ENCODE peak calls at places on chromosome 21, in six cellular contexts. K is stimulated activated naive CD4-positive, alpha-beta T cell; X is BE2C; D is NAMALWA; O is retina; S is germinal center. F is an unnamed sample.

GRCh38 chr21:38669186-38669585 is 136.5 kb upstream of the ETS2 start:
- DNase-seq in K (no peak), X (no peak), D (peak; percentile 50), O (no peak), S (no peak), F (peak; percentile 42)

GRCh38 chr21:45357436-45358260 is 47.3 kb upstream of the COL18A1 start:
- DNase-seq in K (no peak), X (no peak), D (no peak), O (no peak), S (no peak), F (no peak)

GRCh38 chr21:45962531-45963224 is 18.9 kb upstream of the COL6A1 start:
- DNase-seq in K (no peak), X (no peak), D (no peak), O (no peak), S (no peak), F (no peak)

GRCh38 chr21:36881223-36881622 is 85.2 kb downstream of the HLCS start:
- DNase-seq in K (no peak), X (no peak), D (no peak), O (no peak), S (no peak), F (no peak)

GRCh38 chr21:34511154-34511553 is 856 bp downstream of the KCNE1 start:
- DNase-seq in K (no peak), X (no peak), D (no peak), O (no peak), S (no peak), F (no peak)

GRCh38 chr21:20253261-20253660 is 744.9 kb upstream of the NCAM2 start:
- DNase-seq in K (no peak), X (no peak), D (no peak), O (no peak), S (no peak), F (no peak)

GRCh38 chr21:20618878-20619277 is 379.3 kb upstream of the NCAM2 start:
- DNase-seq in K (no peak), X (no peak), D (no peak), O (no peak), S (no peak), F (no peak)

GRCh38 chr21:43611598-43612369 is 47.5 kb downstream of the HSF2BP start:
- DNase-seq in K (no peak), X (peak; percentile 78), D (peak; percentile 74), O (peak; percentile 58), S (peak; percentile 37), F (peak; percentile 73)

GRCh38 chr21:44846485-44847260 is 26.8 kb downstream of the PTTG1IP start:
- DNase-seq in K (peak; percentile 57), X (no peak), D (no peak), O (peak; percentile 55), S (peak; percentile 27), F (peak; percentile 48)

GRCh38 chr21:29075706-29076447 is 2.4 kb upstream of the CCT8 start:
- DNase-seq in K (no peak), X (no peak), D (no peak), O (no peak), S (no peak), F (no peak)

GRCh38 chr21:36700295-36700960 is 1.5 kb downstream of the SIM2 start:
- DNase-seq in K (no peak), X (no peak), D (no peak), O (no peak), S (no peak), F (no peak)

GRCh38 chr21:17523007-17523451 is 10.2 kb downstream of the CXADR start:
- DNase-seq in K (no peak), X (no peak), D (no peak), O (no peak), S (no peak), F (no peak)

GRCh38 chr21:30541764-30542163 is at the start of gene KRTAP19-6:
- DNase-seq in K (no peak), X (no peak), D (no peak), O (no peak), S (no peak), F (no peak)

GRCh38 chr21:44564886-44565598 is 6.4 kb upstream of the KRTAP10-3 start:
- DNase-seq in K (no peak), X (no peak), D (no peak), O (no peak), S (no peak), F (no peak)

GRCh38 chr21:29656504-29657227 is 283.1 kb downstream of the GRIK1 start:
- DNase-seq in K (no peak), X (no peak), D (no peak), O (no peak), S (no peak), F (no peak)

GRCh38 chr21:18617291-18617690 is 213.7 kb upstream of the TMPRSS15 start:
- DNase-seq in K (no peak), X (no peak), D (no peak), O (peak; percentile 55), S (no peak), F (no peak)

GRCh38 chr21:37937668-37938067 is 21.4 kb upstream of the KCNJ6 start:
- DNase-seq in K (no peak), X (no peak), D (no peak), O (no peak), S (no peak), F (no peak)

GRCh38 chr21:20507783-20508182 is 490.4 kb upstream of the NCAM2 start:
- DNase-seq in K (no peak), X (no peak), D (no peak), O (no peak), S (no peak), F (no peak)

GRCh38 chr21:34936874-34937563 is 112.1 kb downstream of the RUNX1 start:
- DNase-seq in K (no peak), X (no peak), D (no peak), O (no peak), S (no peak), F (no peak)

GRCh38 chr21:31554511-31555022 is 104.9 kb upstream of the SOD1 start:
- DNase-seq in K (no peak), X (no peak), D (no peak), O (peak; percentile 58), S (no peak), F (no peak)

GRCh38 chr21:43306911-43307676 is 119.8 kb downstream of the SIK1 start:
- DNase-seq in K (no peak), X (peak; percentile 71), D (no peak), O (no peak), S (peak; percentile 48), F (peak; percentile 56)

GRCh38 chr21:23740463-23740862 is 1866.8 kb downstream of the MRPL39 start:
- DNase-seq in K (no peak), X (no peak), D (no peak), O (no peak), S (no peak), F (peak; percentile 7)

GRCh38 chr21:15289896-15290841 is 225.4 kb upstream of the NRIP1 start:
- DNase-seq in K (no peak), X (peak; percentile 95), D (peak; percentile 15), O (peak; percentile 57), S (no peak), F (peak; percentile 58)

GRCh38 chr21:17476006-17476405 is 36.8 kb upstream of the CXADR start:
- DNase-seq in K (no peak), X (no peak), D (no peak), O (no peak), S (no peak), F (no peak)

GRCh38 chr21:27806261-27806660 is 839.4 kb upstream of the ADAMTS5 start:
- DNase-seq in K (no peak), X (no peak), D (no peak), O (no peak), S (no peak), F (no peak)

GRCh38 chr21:27802816-27803475 is 836.1 kb upstream of the ADAMTS5 start:
- DNase-seq in K (no peak), X (peak; percentile 60), D (peak; percentile 70), O (peak; percentile 29), S (peak; percentile 3), F (peak; percentile 27)

F was measured in SK-N-SH.